ENCODE peak calls at places on chromosome 1, in six cellular contexts. F, E, H, L, R and S are unnamed samples.

GRCh38 chr1:172720325-172720724 is 61.4 kb downstream of the FASLG start:
- DNase-seq in F (peak), E (no peak), H (no peak), L (no peak), R (no peak), S (no peak)

GRCh38 chr1:35174225-35174540 is 18.8 kb downstream of the SFPQ start:
- DNase-seq in F (no peak), E (no peak), H (no peak), L (no peak), R (no peak), S (no peak)

GRCh38 chr1:161726631-161727342 is 5.4 kb downstream of the FCRLB start:
- DNase-seq in F (peak), E (peak), H (peak), L (peak), R (peak), S (peak)

GRCh38 chr1:57707631-57708030 is 283.8 kb upstream of the DAB1 start:
- DNase-seq in F (no peak), E (no peak), H (no peak), L (no peak), R (no peak), S (no peak)

GRCh38 chr1:180311011-180311730 is 81.1 kb downstream of the LHX4 start:
- DNase-seq in F (peak), E (no peak), H (no peak), L (no peak), R (no peak), S (peak)

GRCh38 chr1:119361611-119362010 is 7.0 kb upstream of the HAO2 start:
- DNase-seq in F (no peak), E (no peak), H (no peak), L (no peak), R (no peak), S (no peak)

GRCh38 chr1:12230549-12231275 is 882 bp downstream of the VPS13D start:
- DNase-seq in F (no peak), E (peak), H (peak), L (no peak), R (no peak), S (peak)

GRCh38 chr1:39507230-39507928 is 15.9 kb downstream of the BMP8A start:
- DNase-seq in F (no peak), E (no peak), H (no peak), L (no peak), R (no peak), S (no peak)

GRCh38 chr1:24975391-24975790 is 45.3 kb upstream of the RUNX3 start:
- DNase-seq in F (no peak), E (no peak), H (no peak), L (no peak), R (no peak), S (no peak)

GRCh38 chr1:145751491-145752021 is 32.3 kb downstream of the CD160 start:
- DNase-seq in F (peak), E (no peak), H (peak), L (no peak), R (no peak), S (no peak)

GRCh38 chr1:167881069-167881468 is 32.9 kb downstream of the ADCY10 start:
- DNase-seq in F (peak), E (no peak), H (no peak), L (no peak), R (no peak), S (no peak)

GRCh38 chr1:24540051-24540905 is 15.6 kb upstream of the NCMAP start:
- DNase-seq in F (peak), E (no peak), H (peak), L (no peak), R (no peak), S (no peak)

GRCh38 chr1:203672354-203672753 is 45.7 kb downstream of the ATP2B4 start:
- DNase-seq in F (no peak), E (no peak), H (no peak), L (no peak), R (no peak), S (no peak)